ENCODE peak calls at places on chromosomes 6 and 20, in five cellular contexts. One of them, this sample, is unnamed.

GRCh38 chr6:160973311-160973710 is 18.3 kb upstream of the MAP3K4 start:
- DNase-seq in brain microvascular endothelial cell: peak
- DNase-seq in transverse colon: no peak
- DNase-seq in neural progenitor cell: no peak
- DNase-seq in NB4: no peak
- DNase-seq in this sample: no peak

GRCh38 chr6:72616406-72617015 is 5.4 kb upstream of the KCNQ5 start:
- DNase-seq in brain microvascular endothelial cell: no peak
- DNase-seq in transverse colon: no peak
- DNase-seq in neural progenitor cell: peak
- DNase-seq in NB4: peak
- DNase-seq in this sample: no peak

GRCh38 chr6:110656492-110656891 is 158.8 kb downstream of the CDK19 start:
- DNase-seq in brain microvascular endothelial cell: no peak
- DNase-seq in transverse colon: no peak
- DNase-seq in neural progenitor cell: no peak
- DNase-seq in NB4: no peak
- DNase-seq in this sample: peak

GRCh38 chr20:33604084-33604990 is 57.8 kb upstream of the C20orf144 start:
- DNase-seq in brain microvascular endothelial cell: no peak
- DNase-seq in transverse colon: no peak
- DNase-seq in neural progenitor cell: no peak
- DNase-seq in NB4: no peak
- DNase-seq in this sample: no peak

GRCh38 chr6:82608777-82609176 is 245.2 kb downstream of the TPBG start:
- DNase-seq in brain microvascular endothelial cell: no peak
- DNase-seq in transverse colon: no peak
- DNase-seq in neural progenitor cell: peak
- DNase-seq in NB4: no peak
- DNase-seq in this sample: no peak

GRCh38 chr6:35139924-35140524 is 1.1 kb downstream of the TCP11 start:
- DNase-seq in brain microvascular endothelial cell: peak
- DNase-seq in transverse colon: peak
- DNase-seq in neural progenitor cell: peak
- DNase-seq in NB4: peak
- DNase-seq in this sample: peak

GRCh38 chr20:34701405-34702085 is 2.6 kb upstream of the TP53INP2 start:
- DNase-seq in brain microvascular endothelial cell: no peak
- DNase-seq in transverse colon: no peak
- DNase-seq in neural progenitor cell: no peak
- DNase-seq in NB4: no peak
- DNase-seq in this sample: no peak

GRCh38 chr6:26595669-26596269 is 984 bp upstream of the ABT1 start:
- DNase-seq in brain microvascular endothelial cell: peak
- DNase-seq in transverse colon: peak
- DNase-seq in neural progenitor cell: peak
- DNase-seq in NB4: peak
- DNase-seq in this sample: peak

GRCh38 chr20:21436186-21436585 is 38.9 kb upstream of the NKX2-4 start:
- DNase-seq in brain microvascular endothelial cell: peak
- DNase-seq in transverse colon: no peak
- DNase-seq in neural progenitor cell: no peak
- DNase-seq in NB4: no peak
- DNase-seq in this sample: no peak

GRCh38 chr6:16064687-16065086 is 64.2 kb upstream of the MYLIP start:
- DNase-seq in brain microvascular endothelial cell: no peak
- DNase-seq in transverse colon: no peak
- DNase-seq in neural progenitor cell: peak
- DNase-seq in NB4: no peak
- DNase-seq in this sample: no peak

GRCh38 chr20:61025536-61025935 is 226.5 kb upstream of the CDH4 start:
- DNase-seq in brain microvascular endothelial cell: no peak
- DNase-seq in transverse colon: no peak
- DNase-seq in neural progenitor cell: no peak
- DNase-seq in NB4: no peak
- DNase-seq in this sample: no peak

GRCh38 chr20:44039741-44040140 is 125.1 kb downstream of the TOX2 start:
- DNase-seq in brain microvascular endothelial cell: no peak
- DNase-seq in transverse colon: no peak
- DNase-seq in neural progenitor cell: no peak
- DNase-seq in NB4: no peak
- DNase-seq in this sample: no peak

GRCh38 chr20:25696384-25697131 is at the start of gene ZNF337:
- DNase-seq in brain microvascular endothelial cell: peak
- DNase-seq in transverse colon: peak
- DNase-seq in neural progenitor cell: peak
- DNase-seq in NB4: peak
- DNase-seq in this sample: peak
- TF ChIP-seq CTCF in brain microvascular endothelial cell: no peak
- TF ChIP-seq CTCF in transverse colon: peak
- TF ChIP-seq CTCF in neural progenitor cell: peak
- TF ChIP-seq CTCF in NB4: no peak
- TF ChIP-seq CTCF in this sample: no peak

DNA sequence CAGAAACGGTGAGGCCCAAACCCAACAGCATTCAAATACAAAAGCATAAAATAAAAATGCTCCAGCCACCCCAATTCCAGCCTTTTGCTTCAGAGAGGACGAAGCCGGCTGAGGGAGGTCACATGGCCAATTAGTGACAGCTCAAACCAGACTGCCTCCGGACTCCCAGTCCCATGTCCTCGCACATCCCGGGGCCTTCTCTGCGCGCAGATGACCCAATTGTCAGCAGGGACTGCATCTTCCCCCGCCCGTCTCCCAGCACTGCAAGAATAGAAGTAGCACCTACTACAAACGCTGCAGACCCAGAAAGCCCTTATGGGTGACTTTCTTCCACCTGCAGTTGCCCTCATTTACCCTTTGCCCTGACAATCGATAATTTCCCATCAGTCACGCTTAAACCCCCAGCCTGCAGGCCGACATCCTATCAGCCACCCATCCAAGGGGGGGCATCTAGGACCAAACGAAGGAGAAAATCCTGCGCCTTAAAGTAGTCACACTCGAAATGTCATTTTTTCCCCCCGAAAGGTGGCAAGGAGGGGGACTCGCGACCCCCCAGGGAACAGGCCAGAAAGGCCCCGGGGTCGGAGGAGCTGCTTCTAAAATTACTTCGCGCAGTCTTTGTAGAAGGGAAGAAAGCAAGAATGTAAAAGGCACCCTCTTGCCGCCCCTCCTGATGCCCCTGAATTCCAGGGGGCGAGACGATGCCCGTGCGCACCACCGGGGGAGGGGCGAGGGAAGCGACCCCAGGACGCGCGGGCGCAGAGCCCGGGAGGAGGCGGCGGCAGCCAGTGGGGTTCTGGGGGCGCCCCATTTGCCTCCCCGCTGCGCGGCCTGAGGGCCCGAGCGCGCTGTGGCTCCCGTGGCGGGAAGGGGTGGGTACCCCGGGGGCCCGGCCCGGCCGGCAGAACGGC is 792 bp downstream of the SLC23A2 start:
- DNase-seq in brain microvascular endothelial cell: no peak
- DNase-seq in transverse colon: peak
- DNase-seq in neural progenitor cell: peak
- DNase-seq in NB4: peak
- DNase-seq in this sample: no peak
- TF ChIP-seq CTCF in brain microvascular endothelial cell: no peak
- TF ChIP-seq CTCF in transverse colon: no peak
- TF ChIP-seq CTCF in neural progenitor cell: no peak
- TF ChIP-seq CTCF in NB4: no peak
- TF ChIP-seq CTCF in this sample: no peak

GRCh38 chr6:28980797-28981390 is 24.2 kb downstream of the ZNF311 start:
- DNase-seq in brain microvascular endothelial cell: peak
- DNase-seq in transverse colon: peak
- DNase-seq in neural progenitor cell: peak
- DNase-seq in NB4: peak
- DNase-seq in this sample: peak
- TF ChIP-seq CTCF in brain microvascular endothelial cell: peak
- TF ChIP-seq CTCF in transverse colon: no peak
- TF ChIP-seq CTCF in neural progenitor cell: peak
- TF ChIP-seq CTCF in NB4: peak
- TF ChIP-seq CTCF in this sample: no peak

GRCh38 chr6:5034736-5035135 is 30.9 kb upstream of the RPP40 start:
- DNase-seq in brain microvascular endothelial cell: no peak
- DNase-seq in transverse colon: no peak
- DNase-seq in neural progenitor cell: no peak
- DNase-seq in NB4: no peak
- DNase-seq in this sample: no peak

GRCh38 chr6:5034328-5034727 is 30.5 kb upstream of the RPP40 start:
- DNase-seq in brain microvascular endothelial cell: no peak
- DNase-seq in transverse colon: no peak
- DNase-seq in neural progenitor cell: no peak
- DNase-seq in NB4: peak
- DNase-seq in this sample: no peak

GRCh38 chr6:5030596-5031136 is 26.8 kb upstream of the RPP40 start:
- DNase-seq in brain microvascular endothelial cell: peak
- DNase-seq in transverse colon: peak
- DNase-seq in neural progenitor cell: peak
- DNase-seq in NB4: peak
- DNase-seq in this sample: peak

GRCh38 chr6:5031150-5031549 is 27.3 kb upstream of the RPP40 start:
- DNase-seq in brain microvascular endothelial cell: no peak
- DNase-seq in transverse colon: no peak
- DNase-seq in neural progenitor cell: no peak
- DNase-seq in NB4: peak
- DNase-seq in this sample: no peak

GRCh38 chr6:5036309-5036708 is 32.5 kb upstream of the RPP40 start:
- DNase-seq in brain microvascular endothelial cell: peak
- DNase-seq in transverse colon: peak
- DNase-seq in neural progenitor cell: peak
- DNase-seq in NB4: no peak
- DNase-seq in this sample: no peak
- TF ChIP-seq CTCF in brain microvascular endothelial cell: peak
- TF ChIP-seq CTCF in transverse colon: no peak
- TF ChIP-seq CTCF in neural progenitor cell: peak
- TF ChIP-seq CTCF in NB4: no peak
- TF ChIP-seq CTCF in this sample: no peak

DNA sequence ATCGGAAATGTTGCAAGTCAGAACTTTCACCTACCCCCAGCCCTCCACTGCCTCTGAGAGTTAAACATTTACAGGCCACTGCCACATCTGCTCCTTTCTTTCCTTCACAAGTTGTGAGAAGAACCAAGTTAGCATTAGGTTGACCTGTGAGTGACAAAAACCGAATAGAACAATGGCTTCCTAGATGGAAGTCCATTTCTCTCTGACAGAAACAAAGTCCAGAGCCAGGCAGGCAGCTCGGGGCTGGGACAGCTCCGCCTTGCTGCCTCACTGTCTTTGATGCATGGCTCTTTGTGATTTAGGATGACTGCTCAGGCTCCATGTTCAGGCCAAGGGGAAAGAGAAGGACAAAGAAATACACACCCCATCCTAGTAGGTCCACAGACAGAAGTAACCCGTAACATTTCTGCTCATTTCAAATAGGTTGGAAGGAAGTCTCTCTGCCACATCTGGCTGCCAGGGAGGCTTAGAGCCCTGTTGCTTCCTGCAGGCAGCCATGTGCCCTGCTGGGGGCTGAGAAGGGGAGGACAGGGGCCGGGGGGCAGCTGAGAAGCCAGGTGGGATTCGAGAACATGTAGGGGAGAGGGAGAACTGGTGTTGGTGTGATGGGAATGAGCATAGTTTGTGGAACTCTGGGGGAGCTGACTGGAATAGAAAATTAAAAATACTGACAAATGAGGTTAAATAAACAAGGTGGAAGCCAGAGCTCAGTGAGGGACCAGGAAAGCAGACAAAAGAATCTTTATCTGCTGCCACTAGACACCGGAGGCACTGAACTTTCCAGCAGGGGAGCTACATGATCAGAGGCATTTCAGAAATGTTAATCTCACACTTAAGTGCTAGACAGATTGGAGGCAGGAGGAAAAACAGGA is 19.5 kb upstream of the IER3 start:
- DNase-seq in brain microvascular endothelial cell: peak
- DNase-seq in transverse colon: no peak
- DNase-seq in neural progenitor cell: peak
- DNase-seq in NB4: no peak
- DNase-seq in this sample: peak
- TF ChIP-seq CTCF in brain microvascular endothelial cell: peak
- TF ChIP-seq CTCF in transverse colon: no peak
- TF ChIP-seq CTCF in neural progenitor cell: no peak
- TF ChIP-seq CTCF in NB4: no peak
- TF ChIP-seq CTCF in this sample: peak

GRCh38 chr20:57389695-57390603 is 1.2 kb upstream of the RBM38 start:
- DNase-seq in brain microvascular endothelial cell: no peak
- DNase-seq in transverse colon: peak
- DNase-seq in neural progenitor cell: peak
- DNase-seq in NB4: peak
- DNase-seq in this sample: no peak
- TF ChIP-seq CTCF in brain microvascular endothelial cell: no peak
- TF ChIP-seq CTCF in transverse colon: no peak
- TF ChIP-seq CTCF in neural progenitor cell: no peak
- TF ChIP-seq CTCF in NB4: no peak
- TF ChIP-seq CTCF in this sample: peak

DNA sequence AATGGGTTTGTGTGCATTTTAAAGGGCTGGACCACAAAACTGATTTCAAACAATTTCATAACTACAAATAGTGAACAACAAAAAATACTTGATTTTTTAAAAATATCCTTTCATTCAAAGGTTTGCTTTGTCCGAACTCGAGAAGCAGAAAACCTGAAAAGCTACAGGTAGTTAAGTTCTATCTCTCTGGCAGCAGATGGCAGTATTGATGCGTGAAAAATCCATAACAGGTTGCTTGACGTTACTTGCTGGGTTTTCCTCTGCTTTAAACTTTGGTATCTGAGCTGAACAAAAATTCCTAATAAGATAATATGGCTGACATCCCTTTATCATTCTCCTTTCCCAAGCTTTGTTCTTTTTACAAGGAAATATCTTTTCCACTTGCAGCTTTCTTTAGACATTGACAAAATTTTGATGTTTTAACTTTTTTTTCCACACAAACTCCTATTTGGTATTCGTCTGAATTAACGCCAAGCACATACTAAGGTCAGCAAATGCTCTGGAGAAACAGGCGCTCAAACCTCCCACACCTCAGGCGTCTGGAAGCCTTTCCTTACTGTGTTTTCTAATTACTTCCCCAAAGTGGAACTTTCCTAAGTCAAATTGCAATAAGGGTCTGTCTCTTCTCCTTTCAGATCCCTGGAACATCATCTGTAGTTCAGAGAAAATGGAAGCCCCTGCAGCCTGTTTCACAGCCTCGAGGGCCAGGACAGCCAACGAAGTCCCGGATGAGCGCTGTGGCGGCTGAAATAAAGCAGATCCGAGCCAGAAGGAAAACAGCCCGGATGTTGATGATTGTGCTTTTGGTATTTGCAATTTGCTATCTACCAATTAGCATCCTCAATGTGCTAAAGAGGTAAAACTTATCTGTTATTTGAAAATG is 50.3 kb upstream of the GFRAL start:
- DNase-seq in brain microvascular endothelial cell: peak
- DNase-seq in transverse colon: no peak
- DNase-seq in neural progenitor cell: peak
- DNase-seq in NB4: peak
- DNase-seq in this sample: peak
- TF ChIP-seq CTCF in brain microvascular endothelial cell: peak
- TF ChIP-seq CTCF in transverse colon: peak
- TF ChIP-seq CTCF in neural progenitor cell: peak
- TF ChIP-seq CTCF in NB4: peak
- TF ChIP-seq CTCF in this sample: peak

This sample was measured in Calu3.